ENCODE peak calls at places on chromosomes 16 and 17, in five cellular contexts. F is IMR-90, J is H9, Z is trophoblast cell, W is mesenchymal stem cell. L is an unnamed sample.

GRCh38 chr17:59331929-59332889 is 754 bp downstream of the YPEL2 start:
- DNase-seq in F (no peak), J (no peak), Z (peak), W (peak), L (peak)

GRCh38 chr17:83147285-83147684 is 67.9 kb downstream of the METRNL start:
- DNase-seq in F (no peak), J (no peak), Z (no peak), W (no peak), L (no peak)

GRCh38 chr16:62041401-62041800 is 5.2 kb upstream of the CDH8 start:
- DNase-seq in F (no peak), J (peak), Z (peak), W (peak), L (no peak)

GRCh38 chr16:525520-526180 is 1.9 kb upstream of the CAPN15 start:
- DNase-seq in F (peak), J (no peak), Z (peak), W (peak), L (no peak)

GRCh38 chr16:64196444-64196843 is 925.4 kb downstream of the CDH11 start:
- DNase-seq in F (peak), J (no peak), Z (no peak), W (peak), L (no peak)

GRCh38 chr17:61366715-61367413 is 32.8 kb upstream of the TBX2 start:
- DNase-seq in F (no peak), J (no peak), Z (no peak), W (no peak), L (no peak)

GRCh38 chr16:12500771-12501170 is 302.9 kb downstream of the CPPED1 start:
- DNase-seq in F (no peak), J (no peak), Z (no peak), W (no peak), L (no peak)

GRCh38 chr16:76518791-76519190 is 241.6 kb downstream of the CNTNAP4 start:
- DNase-seq in F (no peak), J (peak), Z (no peak), W (no peak), L (no peak)

GRCh38 chr16:1279945-1280589 is 24.2 kb downstream of the TPSD1 start:
- DNase-seq in F (no peak), J (no peak), Z (no peak), W (no peak), L (no peak)

GRCh38 chr16:89890200-89890599 is 16.8 kb downstream of the TCF25 start:
- DNase-seq in F (no peak), J (no peak), Z (no peak), W (no peak), L (no peak)

GRCh38 chr17:40059729-40060475 is 2.9 kb upstream of the THRA start:
- DNase-seq in F (no peak), J (no peak), Z (no peak), W (no peak), L (no peak)

DNA sequence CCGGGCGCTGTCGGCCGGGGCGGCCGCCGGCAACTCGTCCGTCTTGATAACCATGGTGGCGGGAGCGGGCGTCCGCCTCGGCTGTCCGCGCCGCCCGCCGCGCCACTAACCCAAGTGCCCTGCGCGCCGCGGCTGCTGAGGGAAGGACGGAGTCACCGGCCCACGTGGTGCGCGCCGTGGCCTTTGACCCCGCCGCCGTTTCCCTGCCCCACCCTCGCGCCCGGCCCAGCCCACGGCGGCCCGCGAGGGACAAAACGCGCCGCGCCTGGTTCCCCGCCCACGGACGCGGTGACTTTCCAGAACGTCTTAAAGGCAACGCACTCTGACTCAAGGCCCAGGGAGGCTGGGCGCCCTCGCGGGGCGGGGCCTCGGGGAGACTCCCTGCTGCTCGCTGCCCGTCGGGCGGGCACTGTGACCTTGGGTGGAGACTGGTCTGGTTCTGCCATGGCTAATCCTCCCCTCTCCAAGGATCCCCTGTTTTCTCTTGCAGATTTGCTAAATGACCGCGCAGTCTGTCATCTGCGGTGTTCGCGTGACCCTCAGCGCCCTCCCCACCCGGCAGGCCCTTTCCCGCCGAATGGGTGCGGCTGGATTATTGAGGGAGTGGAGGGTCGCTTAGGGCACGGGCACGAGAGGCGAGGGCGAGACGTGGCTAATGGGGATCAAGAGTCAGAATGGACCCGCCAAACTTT is at the start of gene CLUH:
- DNase-seq in F (peak), J (peak), Z (peak), W (peak), L (peak)
- H2BK120ac ChIP-seq in F (peak), J (no peak), Z (peak), W (peak), L (no peak)

DNA sequence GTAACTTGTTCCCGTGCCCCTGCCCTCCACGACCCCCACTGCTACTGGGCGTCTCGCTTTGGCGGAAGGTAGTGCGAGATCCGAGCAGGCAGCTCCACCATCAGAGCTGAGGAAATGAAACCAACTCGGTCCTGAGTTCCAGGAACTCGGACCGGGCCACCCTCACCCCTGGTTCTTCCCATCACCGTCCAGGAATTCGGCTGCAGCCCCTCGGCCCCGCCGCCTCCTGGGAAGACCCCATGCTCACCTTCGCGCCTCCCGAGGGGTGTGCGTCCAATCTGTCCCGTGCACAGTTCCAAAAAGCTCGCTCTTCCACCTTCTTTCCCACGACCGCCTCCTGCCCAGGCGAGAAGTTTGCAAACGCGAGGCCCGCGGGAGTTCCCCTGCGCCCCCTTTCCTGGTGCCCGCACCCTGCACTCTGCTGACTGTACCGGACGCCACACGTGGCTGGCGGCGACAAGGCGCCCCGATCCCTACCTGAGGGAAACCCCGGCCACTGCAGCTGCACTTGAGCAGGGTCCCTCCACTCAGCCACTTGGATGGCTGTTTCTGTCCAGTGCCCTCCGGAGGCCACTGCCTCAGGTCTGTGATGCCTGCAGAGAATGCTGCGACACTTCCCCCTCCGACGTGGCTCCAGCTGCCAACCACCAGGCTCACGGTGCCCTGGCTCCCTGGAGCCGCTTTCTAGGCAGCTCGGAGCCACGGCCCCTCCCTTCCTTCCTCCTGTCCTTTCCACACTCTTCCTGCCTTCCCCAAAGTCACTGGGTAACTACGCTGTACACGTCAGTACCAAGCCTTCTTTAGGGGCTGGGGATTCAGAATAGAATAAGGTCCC is at the start of gene MLKL:
- DNase-seq in F (peak), J (peak), Z (peak), W (peak), L (no peak)
- H3K18ac ChIP-seq in F (peak), J (no peak), Z (no peak), W (peak), L (peak)

GRCh38 chr17:75876190-75876937 is 2.0 kb downstream of the TRIM47 start:
- DNase-seq in F (no peak), J (peak), Z (no peak), W (peak), L (no peak)
- H4K91ac ChIP-seq in F (peak), J (no peak), Z (no peak), W (peak), L (no peak)

GRCh38 chr17:68036304-68037147 is 991 bp downstream of the KPNA2 start:
- DNase-seq in F (peak), J (no peak), Z (no peak), W (no peak), L (no peak)

GRCh38 chr17:68035131-68035522 is 408 bp upstream of the KPNA2 start:
- DNase-seq in F (no peak), J (peak), Z (no peak), W (no peak), L (no peak)

GRCh38 chr17:68034452-68034776 is 1.1 kb upstream of the KPNA2 start:
- DNase-seq in F (no peak), J (no peak), Z (no peak), W (no peak), L (no peak)

GRCh38 chr17:68033636-68034451 is 1.7 kb upstream of the KPNA2 start:
- DNase-seq in F (peak), J (peak), Z (no peak), W (peak), L (peak)

DNA sequence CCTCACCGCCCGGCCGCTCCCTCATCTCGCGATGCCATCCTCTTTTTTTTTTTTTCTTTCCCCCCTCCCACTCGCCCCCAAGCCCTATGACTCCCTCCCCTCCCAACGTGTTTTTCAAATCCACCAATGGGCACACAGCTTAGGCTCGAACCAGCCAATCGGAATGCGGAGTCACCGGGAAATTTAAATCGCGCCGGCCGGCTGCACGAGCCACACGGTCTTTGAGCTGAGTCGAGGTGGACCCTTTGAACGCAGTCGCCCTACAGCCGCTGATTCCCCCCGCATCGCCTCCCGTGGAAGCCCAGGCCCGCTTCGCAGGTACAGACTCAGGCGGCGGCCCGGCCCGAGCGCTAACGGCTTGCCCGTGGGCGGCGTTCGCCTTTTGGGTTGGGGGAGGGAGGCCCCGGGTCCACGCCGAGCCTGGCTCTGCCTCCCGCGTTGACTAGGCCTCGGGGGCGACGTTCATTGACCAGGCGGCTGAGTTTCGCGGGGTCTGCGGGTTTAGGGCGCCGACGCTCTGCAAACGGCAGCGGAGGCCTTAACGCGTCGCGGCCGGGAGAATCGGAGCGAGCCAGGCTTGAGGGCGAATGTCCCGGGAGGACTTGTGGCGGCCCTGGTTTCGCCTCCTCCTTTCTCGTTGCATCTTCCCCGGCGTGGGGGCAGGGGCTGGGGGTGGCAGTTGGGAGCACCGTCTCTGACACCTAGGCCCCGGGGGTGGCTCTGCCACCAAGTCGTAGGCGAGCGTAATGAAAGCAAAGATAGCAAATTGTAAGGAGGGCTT is at the start of gene KPNA2:
- DNase-seq in F (peak), J (peak), Z (peak), W (peak), L (peak)
- H2BK120ac ChIP-seq in F (no peak), J (peak), Z (peak), W (no peak), L (peak)

DNA sequence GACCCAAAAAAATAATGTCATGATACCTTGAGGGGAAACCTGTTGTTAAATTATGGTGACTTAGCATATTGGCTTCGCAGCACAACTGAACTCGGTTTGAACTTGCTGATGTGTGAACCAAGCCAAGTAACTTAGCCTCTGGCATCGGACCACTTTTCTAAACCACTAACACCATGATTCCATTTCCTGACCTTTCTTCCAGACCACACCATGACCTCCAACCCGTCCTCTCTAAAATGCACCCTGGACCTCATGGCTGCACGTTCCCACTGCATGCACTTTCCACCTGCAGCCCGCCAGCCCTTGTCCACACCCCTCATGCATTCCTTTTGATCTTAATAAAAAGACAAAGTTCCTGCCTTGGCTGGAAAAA is 29.3 kb downstream of the DYNLRB2 start:
- DNase-seq in F (peak), J (no peak), Z (no peak), W (no peak), L (no peak)
- H3K18ac ChIP-seq in F (no peak), J (no peak), Z (no peak), W (no peak), L (peak)

DNA sequence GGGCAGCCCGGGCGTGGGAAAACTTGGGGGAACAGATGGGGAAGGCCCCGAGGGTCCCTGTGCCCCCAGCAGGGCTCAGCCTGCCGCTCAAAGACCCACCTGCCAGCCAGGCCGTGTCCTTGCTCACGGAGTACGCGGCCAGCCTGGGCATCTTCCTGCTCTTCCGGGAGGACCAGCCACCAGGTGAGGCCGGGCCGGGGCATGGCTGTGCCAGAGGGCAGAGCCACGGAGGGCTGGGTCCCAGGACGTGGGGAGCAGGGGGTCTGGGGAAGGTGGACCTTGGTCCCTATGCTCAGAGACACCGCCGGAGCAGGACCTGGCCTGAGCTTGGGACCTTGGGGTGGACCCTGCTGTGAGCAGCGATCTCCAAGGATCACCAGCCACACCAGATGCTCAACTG is 509 bp downstream of the ADAD2 start:
- DNase-seq in F (no peak), J (no peak), Z (no peak), W (no peak), L (no peak)
- H4K91ac ChIP-seq in F (no peak), J (no peak), Z (peak), W (no peak), L (no peak)

GRCh38 chr16:57537596-57538234 is 1.3 kb upstream of the CCDC102A start:
- DNase-seq in F (no peak), J (peak), Z (no peak), W (no peak), L (no peak)

GRCh38 chr16:57534881-57535658 is 1.3 kb downstream of the CCDC102A start:
- DNase-seq in F (no peak), J (peak), Z (no peak), W (no peak), L (no peak)

GRCh38 chr16:57535680-57536305 is 578 bp downstream of the CCDC102A start:
- DNase-seq in F (peak), J (peak), Z (peak), W (peak), L (peak)

GRCh38 chr16:57537194-57537505 is 779 bp upstream of the CCDC102A start:
- DNase-seq in F (no peak), J (no peak), Z (no peak), W (no peak), L (no peak)

DNA sequence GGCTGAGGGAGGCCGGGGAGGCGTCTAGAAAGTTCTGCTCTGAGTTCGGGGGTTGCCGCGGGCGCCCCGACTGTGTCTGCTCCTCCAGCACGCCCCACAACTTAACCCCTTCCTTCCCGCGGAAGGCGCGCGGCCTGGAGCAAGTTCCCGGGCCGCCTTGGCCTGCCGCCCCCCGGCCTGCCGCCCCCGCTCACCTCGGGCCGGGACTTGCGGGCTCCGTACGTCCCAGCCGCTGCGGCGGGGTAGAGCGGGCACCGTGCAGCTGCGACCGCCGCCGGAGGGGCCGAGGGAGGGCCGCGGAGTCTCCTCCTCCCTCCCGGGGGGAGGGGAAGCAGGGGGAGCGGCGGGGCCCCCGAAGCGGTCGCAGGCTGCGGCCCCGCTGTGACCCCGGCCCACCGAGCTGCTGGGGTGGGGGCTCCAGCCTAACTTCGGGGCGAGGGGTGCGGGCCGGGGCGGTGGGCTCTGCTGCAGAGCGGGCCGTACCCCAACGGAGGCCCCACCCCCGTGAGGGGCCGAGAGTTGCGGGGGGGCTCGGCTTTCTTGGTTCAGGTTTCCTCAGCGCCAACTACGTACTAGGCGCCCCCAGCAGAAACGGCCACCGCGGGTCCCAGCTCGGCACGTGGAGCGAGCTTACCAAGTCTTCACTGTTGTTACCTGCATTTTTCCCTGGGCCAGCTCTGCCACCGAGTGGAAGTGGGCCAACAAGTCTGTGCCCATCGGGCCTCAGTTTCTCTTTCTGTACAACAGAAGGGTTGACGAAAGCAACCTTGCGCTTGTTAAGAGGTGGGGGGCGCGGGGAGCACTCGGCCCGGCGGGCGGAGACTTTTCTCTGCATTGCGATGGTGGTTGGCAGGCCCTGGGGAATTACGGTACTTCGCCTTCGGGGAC is at the start of gene CCDC102A:
- DNase-seq in F (no peak), J (peak), Z (peak), W (no peak), L (no peak)
- H2BK120ac ChIP-seq in F (peak), J (no peak), Z (peak), W (peak), L (peak)